ENCODE peak calls at places on chromosome 5, in nine cellular contexts. U is GM13977, Q is NCI-H1105 treated with DMSO at 0.1 percent for 48 hours, K is hippocampal formation, X is aorta, L is CMK, C is GM03348, G is HFFc6, W is AG09319. P is an unnamed sample.

GRCh38 chr5:181163487-181164075 is 16.2 kb downstream of the OR2V2 start:
- DNase-seq in U (no peak), Q (no peak), K (no peak), X (no peak), L (no peak), C (no peak), G (peak; percentile 40), W (no peak), P (no peak)

GRCh38 chr5:131163315-131164119 is 1.5 kb downstream of the HINT1 start:
- DNase-seq in U (peak; percentile 28), Q (no peak), K (no peak), X (no peak), L (no peak), C (peak; percentile 32), G (no peak), W (no peak), P (no peak)

GRCh38 chr5:82347213-82347947 is 69.2 kb upstream of the RPS23 start:
- DNase-seq in U (no peak), Q (no peak), K (peak; percentile 59), X (peak; percentile 81), L (no peak), C (peak; percentile 70), G (peak; percentile 55), W (peak; percentile 83), P (no peak)

GRCh38 chr5:83721878-83722779 is 1.5 kb upstream of the HAPLN1 start:
- DNase-seq in U (peak; percentile 76), Q (peak; percentile 13), K (peak; percentile 69), X (peak; percentile 90), L (no peak), C (peak; percentile 89), G (peak; percentile 8), W (peak; percentile 46), P (peak; percentile 77)

GRCh38 chr5:67214713-67215591 is 18.4 kb upstream of the CD180 start:
- DNase-seq in U (no peak), Q (no peak), K (no peak), X (no peak), L (no peak), C (no peak), G (no peak), W (no peak), P (no peak)

GRCh38 chr5:13107553-13107952 is 836.9 kb downstream of the DNAH5 start:
- DNase-seq in U (no peak), Q (no peak), K (no peak), X (no peak), L (no peak), C (no peak), G (no peak), W (no peak), P (no peak)

GRCh38 chr5:53936481-53937352 is 373.7 kb downstream of the ARL15 start:
- DNase-seq in U (no peak), Q (no peak), K (no peak), X (no peak), L (no peak), C (peak; percentile 21), G (peak; percentile 19), W (no peak), P (no peak)

GRCh38 chr5:58153255-58153654 is 306.6 kb downstream of the PLK2 start:
- DNase-seq in U (no peak), Q (no peak), K (no peak), X (no peak), L (peak; percentile 34), C (no peak), G (no peak), W (no peak), P (no peak)

GRCh38 chr5:179288101-179288808 is 57.0 kb downstream of the ADAMTS2 start:
- DNase-seq in U (no peak), Q (no peak), K (no peak), X (peak; percentile 75), L (no peak), C (no peak), G (no peak), W (no peak), P (no peak)

GRCh38 chr5:38878391-38879090 is 32.7 kb downstream of the OSMR start:
- DNase-seq in U (no peak), Q (no peak), K (no peak), X (no peak), L (no peak), C (no peak), G (no peak), W (no peak), P (no peak)

GRCh38 chr5:94906750-94907149 is 288.3 kb downstream of the SLF1 start:
- DNase-seq in U (no peak), Q (no peak), K (no peak), X (no peak), L (no peak), C (peak; percentile 10), G (no peak), W (no peak), P (no peak)

GRCh38 chr5:100905259-100905914 is 2.3 kb upstream of the ST8SIA4 start:
- DNase-seq in U (no peak), Q (no peak), K (no peak), X (no peak), L (no peak), C (no peak), G (no peak), W (no peak), P (no peak)

GRCh38 chr5:175378444-175379028 is 65.4 kb downstream of the DRD1 start:
- DNase-seq in U (no peak), Q (no peak), K (no peak), X (no peak), L (no peak), C (no peak), G (peak; percentile 46), W (no peak), P (no peak)

GRCh38 chr5:38448553-38449350 is 107.7 kb downstream of the LIFR start:
- DNase-seq in U (no peak), Q (no peak), K (no peak), X (no peak), L (no peak), C (no peak), G (no peak), W (no peak), P (no peak)

GRCh38 chr5:55897905-55898304 is 46.7 kb downstream of the IL31RA start:
- DNase-seq in U (no peak), Q (no peak), K (no peak), X (peak; percentile 80), L (no peak), C (peak; percentile 95), G (peak; percentile 85), W (peak; percentile 97), P (no peak)

GRCh38 chr5:35869705-35870277 is 13.1 kb downstream of the IL7R start:
- DNase-seq in U (no peak), Q (no peak), K (no peak), X (no peak), L (no peak), C (no peak), G (no peak), W (no peak), P (no peak)

GRCh38 chr5:33494476-33494875 is 53.7 kb downstream of the TARS1 start:
- DNase-seq in U (no peak), Q (no peak), K (no peak), X (no peak), L (no peak), C (peak; percentile 14), G (no peak), W (no peak), P (no peak)

GRCh38 chr5:181160144-181160754 is 12.9 kb downstream of the OR2V2 start:
- DNase-seq in U (peak; percentile 77), Q (no peak), K (peak; percentile 17), X (peak; percentile 82), L (no peak), C (peak; percentile 58), G (peak; percentile 64), W (no peak), P (no peak)

GRCh38 chr5:1516615-1517601 is 6.9 kb downstream of the LPCAT1 start:
- DNase-seq in U (no peak), Q (no peak), K (no peak), X (peak; percentile 76), L (no peak), C (peak; percentile 45), G (peak; percentile 76), W (peak; percentile 44), P (no peak)

GRCh38 chr5:138448481-138449398 is 9.9 kb downstream of the REEP2 start:
- DNase-seq in U (no peak), Q (no peak), K (peak; percentile 32), X (no peak), L (no peak), C (no peak), G (peak; percentile 44), W (no peak), P (peak; percentile 99)

GRCh38 chr5:136686192-136686872 is 321.0 kb upstream of the TRPC7 start:
- DNase-seq in U (no peak), Q (no peak), K (no peak), X (no peak), L (no peak), C (no peak), G (peak; percentile 81), W (no peak), P (peak; percentile 0)

GRCh38 chr5:173895766-173896165 is 7.6 kb downstream of the CPEB4 start:
- DNase-seq in U (no peak), Q (no peak), K (no peak), X (no peak), L (no peak), C (no peak), G (no peak), W (no peak), P (no peak)

GRCh38 chr5:154384480-154385235 is 61.1 kb upstream of the SAP30L start:
- DNase-seq in U (peak; percentile 79), Q (no peak), K (no peak), X (no peak), L (no peak), C (no peak), G (no peak), W (no peak), P (no peak)

GRCh38 chr5:103424453-103425205 is 138.0 kb downstream of the NUDT12 start:
- DNase-seq in U (no peak), Q (no peak), K (no peak), X (no peak), L (no peak), C (peak; percentile 63), G (peak; percentile 86), W (no peak), P (no peak)